ENCODE peak calls at places on chromosomes 11 and 22, in six cellular contexts. R is IMR-90, B is GM23248, F is hepatocyte, W is neural progenitor cell, H is MM.1S. G is an unnamed sample. For H3K9me3, the result is how much of the 10 kb centered on the place peaks cover.

GRCh38 chr11:62830904-62831519 is 839 bp downstream of the STX5 start:
- DNase-seq in R (no peak), B (no peak), F (no peak), W (peak), H (no peak), G (no peak)

GRCh38 chr11:118706546-118706825 is 27.0 kb upstream of the TREH start:
- DNase-seq in R (no peak), B (no peak), F (no peak), W (no peak), H (no peak), G (no peak)

GRCh38 chr11:47858169-47858543 is 10.0 kb upstream of the NUP160 start:
- DNase-seq in R (peak), B (peak), F (peak), W (no peak), H (no peak), G (peak)

GRCh38 chr11:19918302-19919049 is 205.8 kb downstream of the NAV2 start:
- DNase-seq in R (no peak), B (peak), F (no peak), W (no peak), H (no peak), G (peak)

GRCh38 chr11:104892723-104893511 is 5.3 kb downstream of the CASP12 start:
- DNase-seq in R (peak), B (no peak), F (no peak), W (no peak), H (no peak), G (peak)

GRCh38 chr11:62193954-62194353 is 3.9 kb downstream of the SCGB1D1 start:
- DNase-seq in R (no peak), B (peak), F (peak), W (peak), H (no peak), G (no peak)

GRCh38 chr11:7584910-7585309 is 71.1 kb downstream of the PPFIBP2 start:
- DNase-seq in R (no peak), B (no peak), F (no peak), W (no peak), H (no peak), G (no peak)

GRCh38 chr11:22702022-22702421 is 35.6 kb downstream of the GAS2 start:
- DNase-seq in R (no peak), B (no peak), F (no peak), W (no peak), H (no peak), G (no peak)

GRCh38 chr22:24208012-24208749 is 26.9 kb downstream of the SUSD2 start:
- DNase-seq in R (peak), B (peak), F (peak), W (no peak), H (no peak), G (peak)

GRCh38 chr11:15307600-15307999 is 192.9 kb downstream of the INSC start:
- DNase-seq in R (no peak), B (no peak), F (no peak), W (peak), H (no peak), G (no peak)

GRCh38 chr11:69382131-69383128 is 88.5 kb downstream of the MYEOV start:
- DNase-seq in R (no peak), B (peak), F (no peak), W (no peak), H (peak), G (no peak)

GRCh38 chr11:66663741-66664296 is 13.9 kb downstream of the RBM4B start:
- DNase-seq in R (no peak), B (no peak), F (no peak), W (no peak), H (no peak), G (no peak)

GRCh38 chr11:60367896-60368295 is 10.4 kb upstream of the MS4A7 start:
- DNase-seq in R (no peak), B (no peak), F (no peak), W (no peak), H (no peak), G (no peak)

DNA sequence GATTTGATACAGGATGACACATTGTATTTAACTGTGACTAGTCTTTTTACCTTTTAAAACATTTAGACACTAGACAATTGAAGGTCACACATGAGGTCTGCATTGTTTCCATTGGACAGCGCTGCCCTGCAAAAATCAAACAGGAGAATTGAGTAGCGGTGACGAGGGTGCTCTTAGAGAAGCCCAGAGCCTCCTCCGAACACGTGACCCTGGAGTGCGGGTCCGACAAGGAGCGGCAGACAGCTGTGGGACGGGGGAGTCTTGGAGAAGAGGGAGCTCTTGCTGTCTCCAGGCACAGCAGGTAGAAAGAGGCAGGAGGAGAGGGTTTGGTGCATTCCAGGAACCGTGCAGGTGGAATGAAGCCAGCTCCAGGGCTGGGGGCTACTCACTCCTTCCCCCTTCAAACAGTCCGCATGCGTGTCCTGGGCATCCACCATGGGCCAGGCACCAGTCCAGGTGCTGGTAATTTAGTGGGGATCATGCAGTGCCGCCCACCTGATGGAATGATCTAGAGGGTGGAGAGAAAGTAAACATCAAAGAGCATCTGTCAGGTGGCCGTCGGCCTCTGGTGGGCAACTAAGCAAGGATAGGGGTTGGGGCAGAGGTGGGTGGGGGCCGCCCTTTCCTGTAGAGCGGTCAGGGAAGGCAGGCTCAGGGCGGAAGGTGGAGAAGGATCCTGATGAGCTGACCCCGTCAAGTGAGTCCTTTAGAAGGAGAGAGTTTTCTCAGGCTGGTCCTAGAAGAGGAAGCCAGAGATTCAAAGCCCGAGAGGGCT is 849.9 kb downstream of the TBC1D22A start:
- DNase-seq in R (no peak), B (no peak), F (no peak), W (no peak), H (no peak), G (no peak)
- H3K9me3 ChIP-seq in R (half or more), B (under half), F (under half), W (under half), H (under half), G (under half)

DNA sequence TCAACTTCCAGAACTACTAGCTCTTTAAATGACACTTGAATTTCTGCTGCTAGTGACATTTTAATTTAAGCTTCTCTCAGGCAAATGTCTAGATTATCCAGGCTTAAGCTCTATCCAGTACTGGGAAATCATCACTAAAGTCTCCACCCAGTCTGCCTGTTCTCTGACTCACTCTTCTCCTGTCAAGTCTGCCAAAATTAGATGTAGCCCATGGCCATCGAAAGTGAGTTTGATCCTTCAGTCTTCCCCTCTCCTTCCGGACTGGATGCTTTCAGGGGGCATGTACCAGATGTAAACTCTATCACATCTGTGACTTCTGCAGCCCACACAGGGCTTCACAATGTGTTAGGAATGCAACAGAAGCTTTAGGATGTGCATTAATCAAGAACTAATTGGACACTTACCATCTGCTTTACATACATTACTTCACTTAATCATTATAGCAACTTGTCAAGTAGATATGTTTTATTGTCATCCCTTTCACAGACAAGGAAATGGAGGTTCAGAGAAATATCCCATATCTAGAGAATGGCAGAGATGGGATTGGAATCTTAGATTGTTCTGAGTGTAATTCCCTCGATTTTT is 12.3 kb downstream of the ME3 start:
- DNase-seq in R (peak), B (peak), F (no peak), W (no peak), H (no peak), G (peak)
- H3K4me2 ChIP-seq in R (no peak), B (peak), F (no peak), W (no peak), H (no peak), G (no peak)

DNA sequence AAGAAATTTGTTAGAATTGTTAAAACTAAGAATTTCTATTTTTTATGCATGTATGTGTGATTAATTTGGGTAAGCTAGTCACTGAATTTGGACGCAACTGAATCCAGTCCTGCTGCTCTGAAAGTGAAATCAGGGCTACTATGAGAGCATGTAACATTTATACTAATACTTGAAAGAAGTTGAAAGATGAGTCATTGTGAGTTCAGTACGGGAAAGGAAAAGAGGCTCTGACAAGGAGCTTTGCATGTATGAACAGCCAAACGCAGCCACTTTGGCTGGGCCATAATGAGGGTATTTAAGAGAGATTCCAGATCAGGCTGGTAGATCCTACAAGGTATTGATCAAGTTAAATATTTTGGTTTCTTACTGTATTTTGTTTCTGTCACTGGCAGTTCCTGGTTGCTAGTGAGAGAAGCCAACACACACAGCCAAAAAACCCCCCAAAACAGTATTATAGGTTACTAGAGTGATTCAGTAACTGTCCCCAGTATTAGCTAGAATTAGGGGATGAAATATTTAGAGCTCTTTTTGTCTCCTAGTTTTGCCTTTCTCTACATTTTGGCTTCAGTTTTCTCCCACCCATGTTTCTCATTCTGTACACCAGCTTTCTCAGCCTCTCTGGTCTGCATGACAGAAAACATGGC is 14.1 kb downstream of the AASDHPPT start:
- DNase-seq in R (peak), B (peak), F (peak), W (no peak), H (peak), G (peak)
- H2AFZ ChIP-seq in R (no peak), B (no peak), F (no peak), W (no peak), H (no peak), G (no peak)

DNA sequence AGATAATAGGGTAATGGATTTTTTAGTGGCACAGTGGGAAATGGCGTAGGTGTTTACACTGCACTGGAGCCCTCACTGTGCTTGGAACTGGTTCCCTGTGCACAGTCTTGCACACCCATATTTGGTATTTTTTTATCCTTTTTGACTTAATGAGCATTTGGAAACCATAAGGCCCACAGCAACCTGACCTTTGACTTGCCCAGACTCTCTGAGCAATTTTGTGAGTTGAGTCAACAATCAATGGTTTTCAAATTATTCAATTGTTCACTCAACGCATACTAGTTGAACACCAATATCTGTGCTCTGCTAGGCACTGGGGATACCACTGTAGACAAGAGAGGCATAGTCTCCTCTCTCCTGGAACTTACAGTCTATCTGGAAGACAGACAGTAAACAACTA is 14.3 kb downstream of the CD44 start:
- DNase-seq in R (no peak), B (peak), F (no peak), W (no peak), H (no peak), G (no peak)
- H3K9me3 ChIP-seq in R (under half), B (under half), F (under half), W (under half), H (under half), G (under half)

GRCh38 chr11:106415510-106415909 is 338.0 kb downstream of the AASDHPPT start:
- DNase-seq in R (no peak), B (no peak), F (peak), W (no peak), H (no peak), G (no peak)
- H3K4me2 ChIP-seq in R (no peak), B (no peak), F (no peak), W (no peak), H (no peak), G (no peak)

DNA sequence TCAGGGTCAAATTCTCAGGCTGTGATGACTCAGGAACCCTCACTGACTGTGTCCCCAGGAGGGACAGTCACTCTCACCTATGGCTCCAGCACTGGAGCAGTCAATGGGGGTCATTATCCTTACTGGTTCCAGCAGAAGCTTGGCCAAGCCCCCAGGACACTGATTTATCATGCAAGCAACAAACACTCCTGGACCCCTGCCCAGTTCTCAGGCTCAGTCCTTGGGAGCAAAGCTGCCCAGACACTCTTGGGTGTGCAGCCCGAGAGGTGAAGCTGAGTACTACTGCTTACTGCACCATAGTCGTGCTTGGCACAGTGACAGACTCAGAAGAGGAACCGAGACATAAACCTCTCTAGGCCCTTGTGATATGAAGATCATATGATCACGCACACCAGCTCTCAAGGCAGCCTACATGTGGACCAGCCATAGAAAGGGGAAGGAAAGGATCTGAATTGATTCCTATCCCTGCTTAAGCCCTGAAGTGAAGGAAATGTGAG is 58.2 kb downstream of the ZNF280B start:
- DNase-seq in R (no peak), B (no peak), F (no peak), W (no peak), H (peak), G (no peak)
- H2AFZ ChIP-seq in R (no peak), B (no peak), F (no peak), W (no peak), H (peak), G (no peak)

G was measured in fibroblast of lung.